ENCODE peak calls at places on chromosomes 7 and 10, in nine cellular contexts. One of them, this sample, is unnamed.

GRCh38 chr10:103881420-103882284 is 26.3 kb upstream of the SH3PXD2A start:
- DNase-seq in breast epithelium: peak; percentile 87
- DNase-seq in foreskin fibroblast: no peak
- DNase-seq in AG04450: no peak
- DNase-seq in cardiac muscle cell: peak; percentile 30
- DNase-seq in ovary: no peak
- DNase-seq in GM12878: no peak
- DNase-seq in cardiac fibroblast: no peak
- DNase-seq in GM12865: no peak
- DNase-seq in this sample: no peak

GRCh38 chr7:37391791-37392672 is 56.6 kb downstream of the ELMO1 start:
- DNase-seq in ovary: no peak
- DNase-seq in AG04450: no peak
- DNase-seq in breast epithelium: no peak
- DNase-seq in cardiac fibroblast: no peak
- DNase-seq in cardiac muscle cell: no peak
- DNase-seq in GM12865: no peak
- DNase-seq in foreskin fibroblast: no peak
- DNase-seq in GM12878: no peak
- DNase-seq in this sample: no peak

GRCh38 chr10:98433371-98433770 is 13.4 kb downstream of the HPS1 start:
- DNase-seq in cardiac muscle cell: no peak
- DNase-seq in cardiac fibroblast: no peak
- DNase-seq in breast epithelium: no peak
- DNase-seq in ovary: no peak
- DNase-seq in foreskin fibroblast: no peak
- DNase-seq in GM12878: no peak
- DNase-seq in AG04450: no peak
- DNase-seq in GM12865: no peak
- DNase-seq in this sample: no peak

GRCh38 chr7:98217623-98218582 is 6.7 kb downstream of the BHLHA15 start:
- DNase-seq in foreskin fibroblast: no peak
- DNase-seq in AG04450: no peak
- DNase-seq in GM12865: no peak
- DNase-seq in ovary: no peak
- DNase-seq in breast epithelium: no peak
- DNase-seq in GM12878: no peak
- DNase-seq in cardiac muscle cell: no peak
- DNase-seq in cardiac fibroblast: no peak
- DNase-seq in this sample: no peak

GRCh38 chr10:95273393-95274312 is 17.1 kb downstream of the PDLIM1 start:
- DNase-seq in cardiac muscle cell: no peak
- DNase-seq in cardiac fibroblast: peak; percentile 89
- DNase-seq in breast epithelium: peak; percentile 72
- DNase-seq in AG04450: peak; percentile 65
- DNase-seq in ovary: no peak
- DNase-seq in GM12878: no peak
- DNase-seq in foreskin fibroblast: peak; percentile 84
- DNase-seq in GM12865: no peak
- DNase-seq in this sample: no peak

GRCh38 chr10:78742730-78743615 is 325.8 kb upstream of the ZMIZ1 start:
- DNase-seq in cardiac muscle cell: no peak
- DNase-seq in ovary: no peak
- DNase-seq in foreskin fibroblast: peak; percentile 78
- DNase-seq in GM12865: no peak
- DNase-seq in cardiac fibroblast: peak; percentile 19
- DNase-seq in AG04450: no peak
- DNase-seq in GM12878: no peak
- DNase-seq in breast epithelium: no peak
- DNase-seq in this sample: no peak

GRCh38 chr10:34786464-34786863 is 28.6 kb downstream of the PARD3 start:
- DNase-seq in ovary: no peak
- DNase-seq in foreskin fibroblast: peak; percentile 56
- DNase-seq in breast epithelium: no peak
- DNase-seq in cardiac muscle cell: no peak
- DNase-seq in cardiac fibroblast: no peak
- DNase-seq in GM12878: no peak
- DNase-seq in AG04450: no peak
- DNase-seq in GM12865: no peak
- DNase-seq in this sample: no peak

GRCh38 chr7:100801833-100802568 is 25.3 kb downstream of the EPHB4 start:
- DNase-seq in breast epithelium: peak; percentile 84
- DNase-seq in GM12878: no peak
- DNase-seq in GM12865: no peak
- DNase-seq in cardiac fibroblast: peak; percentile 82
- DNase-seq in ovary: peak; percentile 87
- DNase-seq in foreskin fibroblast: peak; percentile 94
- DNase-seq in cardiac muscle cell: no peak
- DNase-seq in AG04450: peak; percentile 49
- DNase-seq in this sample: no peak

GRCh38 chr10:103715430-103715829 is 139.9 kb downstream of the SH3PXD2A start:
- DNase-seq in foreskin fibroblast: peak; percentile 93
- DNase-seq in ovary: no peak
- DNase-seq in cardiac muscle cell: no peak
- DNase-seq in GM12865: no peak
- DNase-seq in cardiac fibroblast: peak; percentile 44
- DNase-seq in GM12878: no peak
- DNase-seq in AG04450: peak; percentile 67
- DNase-seq in breast epithelium: no peak
- DNase-seq in this sample: no peak

GRCh38 chr10:5563991-5564536 is 39.3 kb downstream of the CALML3 start:
- DNase-seq in foreskin fibroblast: peak; percentile 45
- DNase-seq in breast epithelium: no peak
- DNase-seq in GM12865: no peak
- DNase-seq in AG04450: no peak
- DNase-seq in ovary: peak; percentile 10
- DNase-seq in cardiac muscle cell: no peak
- DNase-seq in GM12878: no peak
- DNase-seq in cardiac fibroblast: no peak
- DNase-seq in this sample: no peak

GRCh38 chr7:57876-58275 is 134.5 kb upstream of the FAM20C start:
- DNase-seq in GM12878: no peak
- DNase-seq in AG04450: no peak
- DNase-seq in GM12865: no peak
- DNase-seq in breast epithelium: no peak
- DNase-seq in ovary: peak; percentile 14
- DNase-seq in cardiac fibroblast: peak; percentile 45
- DNase-seq in cardiac muscle cell: no peak
- DNase-seq in foreskin fibroblast: no peak
- DNase-seq in this sample: no peak

GRCh38 chr10:104351919-104352318 is 1.7 kb upstream of the CFAP58 start:
- DNase-seq in cardiac fibroblast: no peak
- DNase-seq in ovary: no peak
- DNase-seq in breast epithelium: no peak
- DNase-seq in foreskin fibroblast: no peak
- DNase-seq in AG04450: no peak
- DNase-seq in cardiac muscle cell: no peak
- DNase-seq in GM12865: peak; percentile 18
- DNase-seq in GM12878: no peak
- DNase-seq in this sample: no peak

GRCh38 chr7:5687936-5688673 is 93.4 kb downstream of the RNF216 start:
- DNase-seq in foreskin fibroblast: no peak
- DNase-seq in AG04450: no peak
- DNase-seq in cardiac muscle cell: no peak
- DNase-seq in breast epithelium: no peak
- DNase-seq in GM12878: no peak
- DNase-seq in cardiac fibroblast: no peak
- DNase-seq in GM12865: no peak
- DNase-seq in ovary: peak; percentile 7
- DNase-seq in this sample: no peak

GRCh38 chr7:7970113-7970619 is 1.6 kb downstream of the GLCCI1 start:
- DNase-seq in cardiac muscle cell: peak; percentile 35
- DNase-seq in cardiac fibroblast: no peak
- DNase-seq in foreskin fibroblast: no peak
- DNase-seq in breast epithelium: no peak
- DNase-seq in AG04450: no peak
- DNase-seq in GM12865: no peak
- DNase-seq in GM12878: no peak
- DNase-seq in ovary: no peak
- DNase-seq in this sample: no peak

GRCh38 chr7:115274-115911 is 77.0 kb upstream of the FAM20C start:
- DNase-seq in GM12865: no peak
- DNase-seq in GM12878: no peak
- DNase-seq in breast epithelium: no peak
- DNase-seq in ovary: no peak
- DNase-seq in foreskin fibroblast: peak; percentile 83
- DNase-seq in cardiac fibroblast: peak; percentile 94
- DNase-seq in cardiac muscle cell: no peak
- DNase-seq in AG04450: no peak
- DNase-seq in this sample: no peak

GRCh38 chr10:119439922-119440321 is 102.6 kb downstream of the RGS10 start:
- DNase-seq in AG04450: no peak
- DNase-seq in GM12878: no peak
- DNase-seq in cardiac muscle cell: no peak
- DNase-seq in GM12865: no peak
- DNase-seq in foreskin fibroblast: no peak
- DNase-seq in breast epithelium: no peak
- DNase-seq in ovary: no peak
- DNase-seq in cardiac fibroblast: no peak
- DNase-seq in this sample: no peak

GRCh38 chr7:2405601-2406345 is 2.4 kb downstream of the CHST12 start:
- DNase-seq in GM12878: peak; percentile 89
- DNase-seq in foreskin fibroblast: no peak
- DNase-seq in ovary: no peak
- DNase-seq in breast epithelium: no peak
- DNase-seq in cardiac muscle cell: no peak
- DNase-seq in AG04450: no peak
- DNase-seq in GM12865: peak; percentile 94
- DNase-seq in cardiac fibroblast: no peak
- DNase-seq in this sample: peak; percentile 83

GRCh38 chr10:110780704-110781103 is 91.0 kb upstream of the PDCD4 start:
- DNase-seq in cardiac fibroblast: no peak
- DNase-seq in AG04450: no peak
- DNase-seq in GM12878: no peak
- DNase-seq in cardiac muscle cell: no peak
- DNase-seq in ovary: no peak
- DNase-seq in foreskin fibroblast: no peak
- DNase-seq in GM12865: no peak
- DNase-seq in breast epithelium: no peak
- DNase-seq in this sample: no peak

GRCh38 chr7:80053098-80053497 is 81.5 kb upstream of the GNAI1 start:
- DNase-seq in GM12865: no peak
- DNase-seq in cardiac fibroblast: no peak
- DNase-seq in breast epithelium: no peak
- DNase-seq in cardiac muscle cell: peak; percentile 18
- DNase-seq in AG04450: no peak
- DNase-seq in foreskin fibroblast: no peak
- DNase-seq in GM12878: no peak
- DNase-seq in ovary: no peak
- DNase-seq in this sample: no peak

GRCh38 chr7:155741061-155741460 is 71.2 kb downstream of the SHH start:
- DNase-seq in GM12865: peak; percentile 85
- DNase-seq in GM12878: no peak
- DNase-seq in cardiac fibroblast: no peak
- DNase-seq in ovary: no peak
- DNase-seq in cardiac muscle cell: no peak
- DNase-seq in breast epithelium: no peak
- DNase-seq in foreskin fibroblast: no peak
- DNase-seq in AG04450: no peak
- DNase-seq in this sample: no peak

GRCh38 chr7:151133986-151134742 is 33.3 kb downstream of the GBX1 start:
- DNase-seq in breast epithelium: no peak
- DNase-seq in ovary: no peak
- DNase-seq in GM12865: no peak
- DNase-seq in cardiac fibroblast: no peak
- DNase-seq in foreskin fibroblast: no peak
- DNase-seq in GM12878: no peak
- DNase-seq in cardiac muscle cell: no peak
- DNase-seq in AG04450: no peak
- DNase-seq in this sample: no peak

GRCh38 chr7:55965805-55966421 is 1.5 kb downstream of the NIPSNAP2 start:
- DNase-seq in GM12865: no peak
- DNase-seq in GM12878: no peak
- DNase-seq in foreskin fibroblast: peak; percentile 73
- DNase-seq in breast epithelium: no peak
- DNase-seq in ovary: peak; percentile 29
- DNase-seq in cardiac muscle cell: no peak
- DNase-seq in AG04450: no peak
- DNase-seq in cardiac fibroblast: no peak
- DNase-seq in this sample: no peak

GRCh38 chr7:1025747-1026581 is 18.4 kb upstream of the GPR146 start:
- DNase-seq in ovary: no peak
- DNase-seq in breast epithelium: no peak
- DNase-seq in GM12878: no peak
- DNase-seq in foreskin fibroblast: no peak
- DNase-seq in cardiac muscle cell: no peak
- DNase-seq in GM12865: no peak
- DNase-seq in AG04450: no peak
- DNase-seq in cardiac fibroblast: no peak
- DNase-seq in this sample: no peak

GRCh38 chr10:122953827-122954730 is at the start of gene C10orf88:
- DNase-seq in cardiac muscle cell: peak; percentile 98
- DNase-seq in GM12878: peak; percentile 96
- DNase-seq in cardiac fibroblast: peak; percentile 100
- DNase-seq in AG04450: peak; percentile 99
- DNase-seq in ovary: peak; percentile 96
- DNase-seq in breast epithelium: peak; percentile 93
- DNase-seq in GM12865: peak; percentile 100
- DNase-seq in foreskin fibroblast: peak; percentile 98
- DNase-seq in this sample: peak; percentile 98
- TF ChIP-seq CTCF in cardiac muscle cell: no peak
- TF ChIP-seq CTCF in GM12878: no peak
- TF ChIP-seq CTCF in cardiac fibroblast: no peak
- TF ChIP-seq CTCF in AG04450: peak; percentile 5
- TF ChIP-seq CTCF in ovary: no peak
- TF ChIP-seq CTCF in breast epithelium: no peak
- TF ChIP-seq CTCF in GM12865: no peak
- TF ChIP-seq CTCF in foreskin fibroblast: no peak
- TF ChIP-seq CTCF in this sample: no peak

GRCh38 chr7:158861004-158861787 is 4.8 kb downstream of the DYNC2I1 start:
- DNase-seq in GM12878: no peak
- DNase-seq in breast epithelium: no peak
- DNase-seq in foreskin fibroblast: no peak
- DNase-seq in ovary: no peak
- DNase-seq in cardiac fibroblast: no peak
- DNase-seq in GM12865: no peak
- DNase-seq in AG04450: no peak
- DNase-seq in cardiac muscle cell: no peak
- DNase-seq in this sample: no peak
- H3K4me3 ChIP-seq in GM12878: no peak overlapping the region
- H3K4me3 ChIP-seq in breast epithelium: no peak overlapping the region
- H3K4me3 ChIP-seq in foreskin fibroblast: no peak overlapping the region
- H3K4me3 ChIP-seq in ovary: no peak overlapping the region
- H3K4me3 ChIP-seq in cardiac fibroblast: no peak overlapping the region
- H3K4me3 ChIP-seq in GM12865: no peak overlapping the region
- H3K4me3 ChIP-seq in AG04450: no peak overlapping the region
- H3K4me3 ChIP-seq in cardiac muscle cell: no peak overlapping the region
- H3K4me3 ChIP-seq in this sample: no peak overlapping the region

GRCh38 chr7:38411404-38411803 is 138.0 kb upstream of the TARP start:
- DNase-seq in AG04450: no peak
- DNase-seq in cardiac fibroblast: peak; percentile 12
- DNase-seq in GM12878: no peak
- DNase-seq in foreskin fibroblast: no peak
- DNase-seq in breast epithelium: no peak
- DNase-seq in ovary: no peak
- DNase-seq in cardiac muscle cell: peak; percentile 13
- DNase-seq in GM12865: peak; percentile 43
- DNase-seq in this sample: no peak
- TF ChIP-seq CTCF in AG04450: peak; percentile 31
- TF ChIP-seq CTCF in cardiac fibroblast: peak; percentile 20
- TF ChIP-seq CTCF in GM12878: peak; percentile 17
- TF ChIP-seq CTCF in foreskin fibroblast: no peak
- TF ChIP-seq CTCF in breast epithelium: no peak
- TF ChIP-seq CTCF in ovary: no peak
- TF ChIP-seq CTCF in cardiac muscle cell: peak; percentile 24
- TF ChIP-seq CTCF in GM12865: peak; percentile 28
- TF ChIP-seq CTCF in this sample: peak; percentile 53

GRCh38 chr7:48183965-48184364 is 12.7 kb downstream of the ABCA13 start:
- DNase-seq in foreskin fibroblast: no peak
- DNase-seq in GM12878: no peak
- DNase-seq in GM12865: no peak
- DNase-seq in cardiac fibroblast: no peak
- DNase-seq in AG04450: no peak
- DNase-seq in ovary: no peak
- DNase-seq in cardiac muscle cell: no peak
- DNase-seq in breast epithelium: no peak
- DNase-seq in this sample: no peak
- H3K4me3 ChIP-seq in foreskin fibroblast: no peak overlapping the region
- H3K4me3 ChIP-seq in GM12878: no peak overlapping the region
- H3K4me3 ChIP-seq in GM12865: no peak overlapping the region
- H3K4me3 ChIP-seq in cardiac fibroblast: no peak overlapping the region
- H3K4me3 ChIP-seq in AG04450: no peak overlapping the region
- H3K4me3 ChIP-seq in ovary: no peak overlapping the region
- H3K4me3 ChIP-seq in cardiac muscle cell: no peak overlapping the region
- H3K4me3 ChIP-seq in breast epithelium: no peak overlapping the region
- H3K4me3 ChIP-seq in this sample: no peak overlapping the region